ENCODE peak calls at places on chromosome 6, in four cellular contexts. One of them, this sample, is unnamed.

GRCh38 chr6:155130161-155130853 is 133.5 kb upstream of the CLDN20 start:
- DNase-seq in EL: no peak
- DNase-seq in T1000: no peak
- DNase-seq in activated gamma-delta T cell treated with anti-CD3 and anti-CD28 coated beads, Interleukin-2, amount 50 U/mL, for 16 hours: no peak
- DNase-seq in this sample: no peak

GRCh38 chr6:131982740-131983259 is 31.6 kb upstream of the CCN2 start:
- DNase-seq in EL: peak
- DNase-seq in T1000: no peak
- DNase-seq in activated gamma-delta T cell treated with anti-CD3 and anti-CD28 coated beads, Interleukin-2, amount 50 U/mL, for 16 hours: no peak
- DNase-seq in this sample: no peak

GRCh38 chr6:98787401-98787800 is 47.0 kb upstream of the POU3F2 start:
- DNase-seq in EL: no peak
- DNase-seq in T1000: no peak
- DNase-seq in activated gamma-delta T cell treated with anti-CD3 and anti-CD28 coated beads, Interleukin-2, amount 50 U/mL, for 16 hours: no peak
- DNase-seq in this sample: no peak

GRCh38 chr6:154367839-154368695 is 11.5 kb upstream of the IPCEF1 start:
- DNase-seq in EL: no peak
- DNase-seq in T1000: no peak
- DNase-seq in activated gamma-delta T cell treated with anti-CD3 and anti-CD28 coated beads, Interleukin-2, amount 50 U/mL, for 16 hours: no peak
- DNase-seq in this sample: no peak

GRCh38 chr6:160188773-160189172 is 67.2 kb downstream of the SLC22A1 start:
- DNase-seq in EL: peak
- DNase-seq in T1000: peak
- DNase-seq in activated gamma-delta T cell treated with anti-CD3 and anti-CD28 coated beads, Interleukin-2, amount 50 U/mL, for 16 hours: no peak
- DNase-seq in this sample: no peak

GRCh38 chr6:17012421-17013225 is 89.2 kb upstream of the STMND1 start:
- DNase-seq in EL: peak
- DNase-seq in T1000: no peak
- DNase-seq in activated gamma-delta T cell treated with anti-CD3 and anti-CD28 coated beads, Interleukin-2, amount 50 U/mL, for 16 hours: no peak
- DNase-seq in this sample: no peak

GRCh38 chr6:52335576-52335975 is 26.4 kb upstream of the PAQR8 start:
- DNase-seq in EL: no peak
- DNase-seq in T1000: no peak
- DNase-seq in activated gamma-delta T cell treated with anti-CD3 and anti-CD28 coated beads, Interleukin-2, amount 50 U/mL, for 16 hours: no peak
- DNase-seq in this sample: no peak

GRCh38 chr6:45514454-45514853 is 136.7 kb upstream of the SUPT3H start:
- DNase-seq in EL: peak
- DNase-seq in T1000: no peak
- DNase-seq in activated gamma-delta T cell treated with anti-CD3 and anti-CD28 coated beads, Interleukin-2, amount 50 U/mL, for 16 hours: no peak
- DNase-seq in this sample: no peak

GRCh38 chr6:112054520-112055160 is 736 bp downstream of the CCN6 start:
- DNase-seq in EL: no peak
- DNase-seq in T1000: no peak
- DNase-seq in activated gamma-delta T cell treated with anti-CD3 and anti-CD28 coated beads, Interleukin-2, amount 50 U/mL, for 16 hours: no peak
- DNase-seq in this sample: no peak

GRCh38 chr6:44256291-44257006 is 879 bp downstream of the SLC35B2 start:
- DNase-seq in EL: no peak
- DNase-seq in T1000: no peak
- DNase-seq in activated gamma-delta T cell treated with anti-CD3 and anti-CD28 coated beads, Interleukin-2, amount 50 U/mL, for 16 hours: no peak
- DNase-seq in this sample: peak

GRCh38 chr6:105196076-105196475 is 16.3 kb upstream of the POPDC3 start:
- DNase-seq in EL: peak
- DNase-seq in T1000: no peak
- DNase-seq in activated gamma-delta T cell treated with anti-CD3 and anti-CD28 coated beads, Interleukin-2, amount 50 U/mL, for 16 hours: no peak
- DNase-seq in this sample: no peak

GRCh38 chr6:57313711-57314471 is 3.5 kb upstream of the PRIM2 start:
- DNase-seq in EL: peak
- DNase-seq in T1000: peak
- DNase-seq in activated gamma-delta T cell treated with anti-CD3 and anti-CD28 coated beads, Interleukin-2, amount 50 U/mL, for 16 hours: no peak
- DNase-seq in this sample: no peak

GRCh38 chr6:44396968-44397367 is 9.5 kb downstream of the CDC5L start:
- DNase-seq in EL: no peak
- DNase-seq in T1000: no peak
- DNase-seq in activated gamma-delta T cell treated with anti-CD3 and anti-CD28 coated beads, Interleukin-2, amount 50 U/mL, for 16 hours: no peak
- DNase-seq in this sample: no peak

GRCh38 chr6:71419217-71419953 is 130.8 kb downstream of the OGFRL1 start:
- DNase-seq in EL: peak
- DNase-seq in T1000: no peak
- DNase-seq in activated gamma-delta T cell treated with anti-CD3 and anti-CD28 coated beads, Interleukin-2, amount 50 U/mL, for 16 hours: no peak
- DNase-seq in this sample: no peak